ENCODE peak calls at places on chromosomes 13 and 19, in seven cellular contexts. W is aorta; D is astrocyte of the hippocampus; K is GF-D8; H is HepG2; U is adrenal gland; O is stimulated activated CD4-positive, alpha-beta T cell treated with anti-CD3 and anti-CD28 coated beads, Interleukin-2, amount 100 ng/mL, for 4 hours. A is an unnamed sample.

GRCh38 chr19:18672606-18673337 is 10.7 kb upstream of the CRTC1 start:
- DNase-seq in D (peak), U (no peak), K (no peak), H (no peak), O (no peak), W (peak), A (no peak)

GRCh38 chr13:103517066-103517767 is 451.0 kb upstream of the SLC10A2 start:
- DNase-seq in W (no peak), D (no peak), K (no peak), U (no peak), H (no peak), O (no peak), A (no peak)

GRCh38 chr13:90413548-90413947 is 933.9 kb upstream of the MIR17HG start:
- DNase-seq in D (no peak), H (no peak), W (no peak), O (no peak), U (no peak), K (no peak), A (no peak)

GRCh38 chr13:25732146-25732865 is 319.5 kb downstream of the SHISA2 start:
- DNase-seq in U (no peak), D (peak), W (no peak), O (no peak), H (no peak), K (no peak), A (no peak)

GRCh38 chr19:1626417-1627010 is 21.3 kb upstream of the UQCR11 start:
- DNase-seq in H (no peak), D (peak), U (no peak), K (no peak), W (no peak), O (no peak), A (no peak)

GRCh38 chr13:23743269-23743668 is 145.9 kb downstream of the MIPEP start:
- DNase-seq in O (no peak), W (no peak), U (no peak), D (no peak), H (no peak), K (no peak), A (no peak)

GRCh38 chr13:110137677-110138008 is 169.3 kb downstream of the COL4A1 start:
- DNase-seq in O (peak), H (peak), U (peak), W (no peak), K (no peak), D (no peak), A (peak)

GRCh38 chr13:28339419-28339818 is 155.5 kb downstream of the FLT1 start:
- DNase-seq in H (no peak), O (no peak), D (no peak), K (no peak), W (no peak), U (no peak), A (no peak)

GRCh38 chr13:108915634-108916497 is 286.5 kb downstream of the MYO16 start:
- DNase-seq in K (peak), H (peak), D (peak), W (peak), U (peak), O (peak), A (no peak)

GRCh38 chr19:38667552-38668205 is 20.2 kb downstream of the ACTN4 start:
- DNase-seq in K (no peak), W (no peak), D (peak), U (peak), O (no peak), H (no peak), A (no peak)

GRCh38 chr13:39656325-39656677 is 839 bp downstream of the COG6 start:
- DNase-seq in W (no peak), H (no peak), K (no peak), D (no peak), O (no peak), U (no peak), A (no peak)

GRCh38 chr13:46546084-46546786 is 6.7 kb upstream of the LRCH1 start:
- DNase-seq in K (no peak), W (no peak), O (no peak), U (no peak), H (no peak), D (no peak), A (no peak)

GRCh38 chr13:27595055-27595811 is 25.1 kb downstream of the LNX2 start:
- DNase-seq in H (no peak), K (no peak), U (no peak), D (no peak), W (no peak), O (no peak), A (no peak)

GRCh38 chr19:35363711-35364425 is 5.6 kb downstream of the FFAR3 start:
- DNase-seq in W (no peak), D (no peak), K (no peak), H (no peak), U (no peak), O (no peak), A (no peak)

GRCh38 chr13:54958781-54959180 is 1930.2 kb downstream of the OLFM4 start:
- DNase-seq in K (no peak), D (no peak), U (no peak), W (no peak), O (no peak), H (no peak), A (no peak)

GRCh38 chr13:32409561-32410440 is 18.1 kb downstream of the N4BP2L1 start:
- DNase-seq in K (no peak), H (no peak), W (peak), U (peak), O (no peak), D (peak), A (no peak)

GRCh38 chr13:94192576-94192975 is 286.9 kb downstream of the DCT start:
- DNase-seq in W (no peak), K (no peak), H (peak), D (no peak), U (peak), O (no peak), A (no peak)

A was measured in NCI-H1417 treated with DMSO at 0.1 percent for 48 hours.